ENCODE peak calls at places on chromosome 15, in seven cellular contexts. T is fibroblast of lung, Q is colonic mucosa, D is GM23248, X is H9, I is mammary epithelial cell, V is PC-3. R is an unnamed sample.

GRCh38 chr15:83100072-83100646 is 7.3 kb upstream of the TM6SF1 start:
- DNase-seq in Q (no peak), V (no peak), T (no peak), D (no peak), I (no peak), X (no peak), R (no peak)

GRCh38 chr15:82301296-82302016 is 38.8 kb downstream of the SAXO2 start:
- DNase-seq in V (no peak), T (no peak), X (no peak), D (no peak), Q (no peak), I (no peak), R (no peak)

GRCh38 chr15:22939051-22939450 is 41.1 kb downstream of the CYFIP1 start:
- DNase-seq in I (no peak), T (no peak), V (no peak), X (no peak), D (no peak), Q (no peak), R (no peak)

GRCh38 chr15:98324341-98324970 is 323.9 kb upstream of the IGF1R start:
- DNase-seq in D (no peak), T (no peak), X (no peak), Q (no peak), I (peak), V (no peak), R (no peak)

GRCh38 chr15:28026221-28026620 is 72.9 kb downstream of the OCA2 start:
- DNase-seq in V (no peak), X (no peak), D (no peak), T (no peak), Q (peak), I (no peak), R (no peak)

GRCh38 chr15:29669823-29670222 is 152.4 kb downstream of the TJP1 start:
- DNase-seq in I (peak), Q (no peak), D (peak), X (no peak), V (peak), T (no peak), R (no peak)

GRCh38 chr15:83654379-83655236 is 685 bp downstream of the ADAMTSL3 start:
- DNase-seq in V (peak), T (no peak), X (peak), I (no peak), D (peak), Q (no peak), R (no peak)

GRCh38 chr15:69607101-69607500 is 154.5 kb downstream of the RPLP1 start:
- DNase-seq in T (no peak), Q (no peak), V (no peak), D (no peak), I (no peak), X (no peak), R (no peak)

GRCh38 chr15:77031376-77032050 is 36.6 kb downstream of the PSTPIP1 start:
- DNase-seq in T (no peak), X (peak), V (no peak), Q (peak), I (no peak), D (peak), R (no peak)

GRCh38 chr15:99708563-99708962 is 24.7 kb downstream of the LYSMD4 start:
- DNase-seq in V (peak), D (peak), I (peak), T (peak), X (no peak), Q (peak), R (peak)

GRCh38 chr15:52018244-52018643 is 775 bp upstream of the MAPK6 start:
- DNase-seq in D (peak), T (peak), I (no peak), V (peak), X (no peak), Q (no peak), R (no peak)

GRCh38 chr15:59528965-59529402 is 82.6 kb upstream of the GCNT3 start:
- DNase-seq in T (peak), Q (peak), D (peak), I (peak), V (peak), X (peak), R (peak)

GRCh38 chr15:77830041-77830440 is 197.3 kb upstream of the LINGO1 start:
- DNase-seq in T (peak), I (peak), D (peak), Q (no peak), V (no peak), X (peak), R (no peak)

GRCh38 chr15:36108539-36108938 is 470.9 kb upstream of the CDIN1 start:
- DNase-seq in V (no peak), Q (no peak), X (no peak), D (no peak), T (no peak), I (no peak), R (no peak)

GRCh38 chr15:31427411-31427810 is 100.8 kb downstream of the KLF13 start:
- DNase-seq in Q (no peak), I (no peak), X (no peak), T (peak), D (peak), V (no peak), R (no peak)

GRCh38 chr15:57557267-57557666 is 34.4 kb upstream of the MYZAP start:
- DNase-seq in V (no peak), D (no peak), Q (no peak), X (no peak), T (no peak), I (no peak), R (no peak)

GRCh38 chr15:33581032-33581431 is 270.3 kb downstream of the RYR3 start:
- DNase-seq in Q (no peak), D (peak), I (peak), X (no peak), V (peak), T (peak), R (no peak)

GRCh38 chr15:47718474-47719440 is 1.5 kb downstream of the SEMA6D start:
- DNase-seq in D (peak), V (peak), X (no peak), T (peak), Q (peak), I (peak), R (peak)

GRCh38 chr15:50236433-50236832 is 29.1 kb downstream of the HDC start:
- DNase-seq in I (no peak), T (no peak), X (no peak), V (no peak), Q (no peak), D (no peak), R (no peak)

GRCh38 chr15:40255033-40255432 is 16.2 kb downstream of the PAK6 start:
- DNase-seq in Q (no peak), D (no peak), V (no peak), X (no peak), I (no peak), T (no peak), R (no peak)

DNA sequence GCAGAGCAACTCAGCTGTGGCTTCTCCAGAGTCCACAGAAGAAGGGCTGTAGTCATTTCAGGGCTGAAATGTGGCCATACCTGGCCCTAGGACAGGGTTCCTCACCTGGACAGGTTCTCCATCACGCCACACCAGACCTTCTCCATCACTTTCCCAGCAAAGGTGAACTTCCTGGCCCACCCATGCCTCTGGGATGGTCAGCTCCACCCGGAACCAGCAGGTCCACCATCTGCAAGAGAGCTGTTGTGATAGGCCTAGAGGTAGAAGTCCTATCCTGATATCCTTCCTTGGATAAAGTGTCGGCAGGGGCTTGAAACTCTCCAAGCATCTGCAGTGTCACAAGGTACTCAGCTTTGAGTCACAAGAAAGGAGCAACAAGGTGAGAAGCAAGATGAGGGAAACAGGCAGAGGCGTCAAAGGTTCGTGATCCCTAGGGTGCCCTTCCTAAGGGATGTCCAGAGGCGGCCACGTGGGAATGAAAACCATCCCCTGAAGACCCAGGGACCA is 948 bp downstream of the MAN2C1 start:
- DNase-seq in D (no peak), T (no peak), Q (no peak), I (no peak), X (no peak), V (no peak), R (no peak)
- H3K9ac ChIP-seq in D (peak), T (no peak), Q (peak), I (peak), X (no peak), V (peak), R (peak)

GRCh38 chr15:65032823-65033537 is 3.5 kb upstream of the MTFMT start:
- DNase-seq in D (peak), T (peak), V (peak), X (peak), I (peak), Q (peak), R (peak)
- H3K9ac ChIP-seq in D (no peak), T (no peak), V (no peak), X (no peak), I (no peak), Q (peak), R (no peak)

GRCh38 chr15:65306551-65306950 is 2.1 kb downstream of the RNU5B-1 start:
- DNase-seq in V (no peak), X (no peak), T (no peak), Q (no peak), D (no peak), I (no peak), R (no peak)

GRCh38 chr15:65304393-65305143 is at the start of gene RNU5B-1:
- DNase-seq in Q (peak), T (peak), I (peak), X (peak), V (peak), D (peak), R (peak)

GRCh38 chr15:65305776-65306175 is 1.3 kb downstream of the RNU5B-1 start:
- DNase-seq in T (no peak), Q (no peak), V (no peak), X (no peak), I (peak), D (no peak), R (no peak)

GRCh38 chr15:65303687-65304392 is 637 bp upstream of the RNU5B-1 start:
- DNase-seq in V (peak), X (peak), I (peak), Q (peak), D (peak), T (peak), R (peak)

DNA sequence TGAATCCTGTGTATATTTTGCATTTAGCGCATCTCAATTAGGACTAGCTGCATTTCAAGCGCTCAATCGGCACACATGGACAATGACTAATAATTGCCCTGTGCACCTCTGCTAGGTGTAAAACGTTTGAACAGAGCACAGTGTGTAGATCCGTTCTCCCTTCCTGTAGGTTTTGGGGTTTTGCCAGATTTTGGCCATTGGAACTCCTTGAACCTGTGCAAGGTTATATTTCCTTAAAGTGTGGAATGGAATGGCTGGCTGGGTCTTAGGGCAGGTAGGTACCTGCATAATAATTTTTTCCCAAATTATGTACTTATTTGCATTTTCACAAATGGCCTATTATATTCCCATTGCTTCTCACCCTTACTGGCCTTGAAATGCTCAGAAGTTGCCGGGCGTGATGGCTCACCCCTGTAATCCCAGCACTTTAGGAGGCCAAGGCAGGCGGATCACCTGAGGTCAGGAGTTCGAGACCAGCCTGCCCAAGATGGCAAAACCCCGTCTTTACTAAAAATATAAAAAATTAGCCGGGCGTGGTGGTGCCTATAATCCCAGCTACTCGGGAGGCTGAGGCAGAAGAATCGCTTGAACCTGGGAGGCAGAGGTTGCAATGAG is 774 bp downstream of the RNU5B-1 start:
- DNase-seq in V (no peak), Q (no peak), D (no peak), X (no peak), I (peak), T (no peak), R (no peak)
- H3K9ac ChIP-seq in V (no peak), Q (peak), D (no peak), X (no peak), I (no peak), T (no peak), R (no peak)

GRCh38 chr15:62447742-62448141 is 282.7 kb upstream of the C2CD4B start:
- DNase-seq in D (no peak), X (no peak), I (no peak), Q (no peak), T (peak), V (no peak), R (no peak)
- H3K9ac ChIP-seq in D (no peak), X (no peak), I (no peak), Q (no peak), T (no peak), V (no peak), R (no peak)

GRCh38 chr15:63157066-63157890 is at the start of gene RPS27L:
- DNase-seq in I (peak), T (peak), X (peak), D (peak), V (peak), Q (peak), R (peak)
- H3K9ac ChIP-seq in I (peak), T (peak), X (peak), D (peak), V (peak), Q (peak), R (peak)

GRCh38 chr15:72339777-72340177 is 19.8 kb upstream of the CELF6 start:
- DNase-seq in I (peak), D (peak), X (no peak), Q (no peak), T (peak), V (peak), R (peak)

GRCh38 chr15:72338148-72338547 is 18.2 kb upstream of the CELF6 start:
- DNase-seq in T (no peak), D (no peak), X (no peak), V (no peak), Q (no peak), I (no peak), R (no peak)

GRCh38 chr15:72341361-72341760 is 21.4 kb upstream of the CELF6 start:
- DNase-seq in Q (no peak), T (no peak), I (no peak), V (peak), X (peak), D (peak), R (no peak)

GRCh38 chr15:72340366-72340765 is 20.4 kb upstream of the CELF6 start:
- DNase-seq in I (no peak), Q (no peak), X (no peak), D (peak), T (peak), V (no peak), R (no peak)

DNA sequence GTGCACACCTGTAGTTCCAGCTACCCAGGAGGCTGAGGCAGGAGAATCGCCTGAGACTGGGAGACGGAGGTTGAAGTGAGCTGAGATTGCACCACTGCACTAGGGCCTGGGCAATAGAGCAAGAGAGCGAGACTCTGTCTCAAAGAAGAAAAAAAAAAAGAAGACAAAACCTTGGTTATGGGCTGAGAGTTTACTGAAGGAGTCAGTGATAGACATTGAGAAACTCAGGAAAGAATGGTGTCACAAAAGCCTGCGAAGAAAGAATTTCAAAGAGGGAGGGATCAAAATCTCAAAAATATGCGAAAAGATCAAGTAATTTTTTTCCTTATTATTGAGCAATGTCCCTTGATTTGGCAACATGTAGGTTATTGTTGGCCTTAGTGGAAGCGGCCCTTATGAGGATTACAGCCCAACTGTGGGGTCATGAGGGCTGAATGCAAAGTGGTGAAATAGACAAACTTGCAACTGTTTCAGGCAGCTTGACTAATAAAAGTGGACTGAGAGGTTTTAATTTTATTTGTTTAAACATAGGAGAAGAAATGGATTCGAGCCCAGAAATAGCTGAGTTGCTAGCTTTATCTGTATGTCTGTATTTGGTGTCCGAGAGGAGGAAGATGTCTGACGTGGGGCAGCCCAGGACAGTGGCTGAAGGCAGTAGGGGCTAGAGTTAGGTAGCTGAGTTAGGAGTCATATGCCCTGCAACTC is 18.8 kb upstream of the CELF6 start:
- DNase-seq in D (peak), T (peak), I (no peak), V (peak), X (no peak), Q (no peak), R (no peak)
- H3K9ac ChIP-seq in D (peak), T (no peak), I (no peak), V (no peak), X (no peak), Q (no peak), R (no peak)

DNA sequence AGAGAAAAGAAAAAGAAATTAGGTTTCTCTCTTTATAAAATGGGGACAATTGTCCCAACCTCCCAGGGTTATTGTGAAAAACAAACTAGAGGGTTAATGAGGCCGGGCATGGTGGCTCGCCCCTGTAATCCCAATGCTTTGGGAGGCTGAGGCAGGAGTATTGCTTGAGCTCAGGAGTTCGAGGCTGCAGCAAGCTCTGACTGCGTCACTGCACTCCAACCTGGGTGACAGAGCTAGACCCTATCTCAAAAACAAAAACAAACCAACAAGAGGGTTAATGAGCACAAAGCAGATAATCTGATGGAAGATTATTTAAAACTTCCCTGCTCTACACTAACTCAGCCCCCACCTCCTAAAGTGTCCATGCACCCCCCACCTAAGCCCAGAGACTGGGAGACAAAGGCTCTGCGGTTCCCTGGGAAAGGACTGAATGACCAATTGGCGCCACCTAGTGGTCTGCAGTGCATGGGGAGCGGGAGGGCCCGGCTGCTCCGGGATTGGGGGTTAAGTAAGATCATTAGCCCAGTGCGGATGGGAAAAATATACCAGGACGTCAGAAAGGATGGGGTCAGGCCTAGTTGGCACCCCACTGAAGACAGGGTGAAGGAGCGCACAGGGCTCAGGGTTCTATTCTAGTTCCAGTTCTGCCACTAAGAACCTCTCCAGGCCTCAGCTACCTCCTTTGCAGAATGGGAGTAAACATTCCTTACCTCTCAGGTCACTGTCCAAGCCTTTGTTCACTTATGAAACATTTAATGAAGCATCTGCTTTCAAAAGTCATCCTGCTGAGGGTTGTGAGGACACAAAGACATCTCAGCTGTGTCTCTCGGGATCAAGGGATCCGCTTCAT is 15.6 kb downstream of the PIF1 start:
- DNase-seq in V (peak), I (peak), D (peak), X (peak), Q (peak), T (peak), R (peak)
- H3K9ac ChIP-seq in V (no peak), I (no peak), D (no peak), X (peak), Q (no peak), T (no peak), R (no peak)

DNA sequence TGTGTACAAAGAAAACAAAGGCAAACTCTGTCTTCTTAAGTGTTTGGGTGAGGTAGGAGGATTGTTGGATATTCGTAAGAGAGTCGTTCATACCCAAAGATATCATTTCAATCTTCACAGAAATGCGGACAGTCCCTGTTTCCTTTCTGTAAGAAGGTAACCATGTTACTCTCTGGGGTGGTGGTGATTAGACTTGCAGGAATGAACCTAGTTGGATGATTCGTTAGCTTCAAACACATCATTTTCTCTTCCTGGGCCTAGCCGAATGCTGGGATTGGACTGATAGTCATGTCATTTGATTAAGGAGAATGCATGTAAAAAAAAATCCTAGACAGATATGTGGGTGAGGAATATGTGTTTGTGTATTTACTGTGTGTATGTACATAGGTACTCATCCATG is 12.4 kb downstream of the SLCO3A1 start:
- DNase-seq in Q (no peak), V (no peak), I (peak), X (no peak), D (peak), T (no peak), R (no peak)
- H3K9ac ChIP-seq in Q (no peak), V (no peak), I (peak), X (no peak), D (no peak), T (no peak), R (no peak)

GRCh38 chr15:66778716-66779115 is 76.7 kb downstream of the SMAD6 start:
- DNase-seq in D (no peak), X (no peak), T (no peak), I (no peak), Q (no peak), V (no peak), R (no peak)
- H3K9ac ChIP-seq in D (no peak), X (no peak), T (no peak), I (no peak), Q (no peak), V (no peak), R (no peak)

GRCh38 chr15:80550219-80550909 is 144.7 kb upstream of the ABHD17C start:
- DNase-seq in T (peak), D (peak), Q (no peak), I (peak), X (no peak), V (peak), R (peak)
- H3K9ac ChIP-seq in T (peak), D (peak), Q (no peak), I (no peak), X (no peak), V (no peak), R (no peak)

R was measured in endothelial cell of umbilical vein.